ENCODE peak calls at places on chromosomes 11 and 22, in eight cellular contexts. One of them, this sample, is unnamed. For H3K9me3 and H3K27me3, the result is how much of the 10 kb centered on the place peaks cover.

GRCh38 chr11:37946155-37946766 is 1348.2 kb upstream of the RAG2 start:
- DNase-seq in MM.1S: peak
- DNase-seq in tibial artery: no peak
- DNase-seq in lung: no peak
- DNase-seq in PC-9: peak
- DNase-seq in upper lobe of right lung: no peak
- DNase-seq in lower lobe of right lung: no peak
- DNase-seq in colonic mucosa: peak
- DNase-seq in this sample: peak

GRCh38 chr11:90364527-90364926 is 141.7 kb upstream of the CHORDC1 start:
- DNase-seq in colonic mucosa: no peak
- DNase-seq in lower lobe of right lung: no peak
- DNase-seq in PC-9: no peak
- DNase-seq in upper lobe of right lung: no peak
- DNase-seq in MM.1S: no peak
- DNase-seq in lung: no peak
- DNase-seq in tibial artery: no peak
- DNase-seq in this sample: no peak

GRCh38 chr11:68113986-68114385 is 7.2 kb downstream of the CHKA start:
- DNase-seq in lower lobe of right lung: no peak
- DNase-seq in tibial artery: no peak
- DNase-seq in upper lobe of right lung: no peak
- DNase-seq in lung: no peak
- DNase-seq in PC-9: no peak
- DNase-seq in MM.1S: no peak
- DNase-seq in colonic mucosa: no peak
- DNase-seq in this sample: peak

GRCh38 chr11:112509300-112509699 is 248.6 kb upstream of the PLET1 start:
- DNase-seq in tibial artery: no peak
- DNase-seq in lung: no peak
- DNase-seq in upper lobe of right lung: no peak
- DNase-seq in colonic mucosa: no peak
- DNase-seq in lower lobe of right lung: no peak
- DNase-seq in MM.1S: no peak
- DNase-seq in PC-9: no peak
- DNase-seq in this sample: no peak

GRCh38 chr11:44651535-44652130 is 75.1 kb upstream of the TSPAN18 start:
- DNase-seq in colonic mucosa: no peak
- DNase-seq in lung: no peak
- DNase-seq in PC-9: no peak
- DNase-seq in upper lobe of right lung: no peak
- DNase-seq in MM.1S: no peak
- DNase-seq in lower lobe of right lung: no peak
- DNase-seq in tibial artery: no peak
- DNase-seq in this sample: no peak

GRCh38 chr11:69655479-69656394 is 14.8 kb downstream of the CCND1 start:
- DNase-seq in tibial artery: no peak
- DNase-seq in lung: no peak
- DNase-seq in lower lobe of right lung: peak
- DNase-seq in colonic mucosa: no peak
- DNase-seq in MM.1S: no peak
- DNase-seq in PC-9: no peak
- DNase-seq in upper lobe of right lung: peak
- DNase-seq in this sample: no peak

GRCh38 chr22:44535362-44536095 is 37.5 kb upstream of the RTL6 start:
- DNase-seq in tibial artery: no peak
- DNase-seq in lower lobe of right lung: no peak
- DNase-seq in upper lobe of right lung: peak
- DNase-seq in PC-9: no peak
- DNase-seq in MM.1S: no peak
- DNase-seq in colonic mucosa: no peak
- DNase-seq in lung: no peak
- DNase-seq in this sample: no peak

GRCh38 chr11:125517116-125517804 is 21.2 kb upstream of the FEZ1 start:
- DNase-seq in lower lobe of right lung: no peak
- DNase-seq in lung: no peak
- DNase-seq in tibial artery: no peak
- DNase-seq in PC-9: no peak
- DNase-seq in MM.1S: peak
- DNase-seq in colonic mucosa: no peak
- DNase-seq in upper lobe of right lung: no peak
- DNase-seq in this sample: peak

GRCh38 chr11:64735860-64736259 is 8.1 kb downstream of the RASGRP2 start:
- DNase-seq in lung: no peak
- DNase-seq in upper lobe of right lung: no peak
- DNase-seq in lower lobe of right lung: no peak
- DNase-seq in MM.1S: no peak
- DNase-seq in colonic mucosa: no peak
- DNase-seq in PC-9: no peak
- DNase-seq in tibial artery: no peak
- DNase-seq in this sample: no peak

GRCh38 chr11:72743321-72744221 is 8.6 kb downstream of the ARAP1 start:
- DNase-seq in lung: no peak
- DNase-seq in colonic mucosa: no peak
- DNase-seq in lower lobe of right lung: no peak
- DNase-seq in MM.1S: no peak
- DNase-seq in PC-9: no peak
- DNase-seq in upper lobe of right lung: no peak
- DNase-seq in tibial artery: no peak
- DNase-seq in this sample: no peak

GRCh38 chr11:29657709-29658108 is 359.1 kb downstream of the KCNA4 start:
- DNase-seq in PC-9: no peak
- DNase-seq in lung: no peak
- DNase-seq in MM.1S: no peak
- DNase-seq in upper lobe of right lung: no peak
- DNase-seq in colonic mucosa: no peak
- DNase-seq in lower lobe of right lung: no peak
- DNase-seq in tibial artery: no peak
- DNase-seq in this sample: no peak

GRCh38 chr11:10319691-10320090 is 14.8 kb downstream of the ADM start:
- DNase-seq in tibial artery: no peak
- DNase-seq in MM.1S: no peak
- DNase-seq in lower lobe of right lung: no peak
- DNase-seq in upper lobe of right lung: no peak
- DNase-seq in colonic mucosa: no peak
- DNase-seq in PC-9: no peak
- DNase-seq in lung: no peak
- DNase-seq in this sample: no peak

GRCh38 chr11:101362643-101363042 is 221.2 kb downstream of the TRPC6 start:
- DNase-seq in colonic mucosa: no peak
- DNase-seq in MM.1S: no peak
- DNase-seq in tibial artery: no peak
- DNase-seq in PC-9: no peak
- DNase-seq in lung: no peak
- DNase-seq in lower lobe of right lung: no peak
- DNase-seq in upper lobe of right lung: no peak
- DNase-seq in this sample: no peak
- H3K9me3 ChIP-seq in colonic mucosa: under half
- H3K9me3 ChIP-seq in MM.1S: under half
- H3K9me3 ChIP-seq in tibial artery: under half
- H3K9me3 ChIP-seq in PC-9: under half
- H3K9me3 ChIP-seq in lung: under half
- H3K9me3 ChIP-seq in lower lobe of right lung: under half
- H3K9me3 ChIP-seq in upper lobe of right lung: under half
- H3K9me3 ChIP-seq in this sample: under half

DNA sequence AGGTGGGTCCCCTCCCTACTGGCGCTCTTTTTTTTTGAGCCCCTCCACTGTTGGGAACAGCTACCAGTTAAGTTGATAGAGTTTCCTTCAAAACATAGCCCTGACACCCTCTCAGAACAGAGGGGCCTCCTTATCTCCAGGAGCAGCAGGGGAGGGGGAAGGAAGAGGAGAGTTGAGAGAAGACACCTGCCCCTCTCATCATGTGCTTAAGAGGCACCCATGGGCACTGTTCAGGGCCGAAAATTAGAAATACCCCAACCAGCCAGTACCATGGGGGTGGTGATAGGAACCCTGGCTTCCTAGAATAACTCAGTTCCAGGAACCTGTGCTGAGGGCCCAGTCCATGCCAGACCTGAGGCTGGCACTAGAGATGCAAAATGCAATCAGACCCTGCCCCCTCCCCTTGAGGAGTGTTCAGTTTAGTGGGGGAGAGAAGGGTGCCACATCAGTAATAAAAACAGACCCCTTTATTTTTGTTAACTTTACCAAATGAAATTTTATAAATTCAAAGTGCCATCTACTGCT is 9.4 kb upstream of the GDPD5 start:
- DNase-seq in colonic mucosa: no peak
- DNase-seq in lung: no peak
- DNase-seq in PC-9: no peak
- DNase-seq in lower lobe of right lung: no peak
- DNase-seq in tibial artery: no peak
- DNase-seq in MM.1S: no peak
- DNase-seq in upper lobe of right lung: no peak
- DNase-seq in this sample: no peak
- H3K27me3 ChIP-seq in colonic mucosa: under half
- H3K27me3 ChIP-seq in lung: under half
- H3K27me3 ChIP-seq in PC-9: under half
- H3K27me3 ChIP-seq in lower lobe of right lung: under half
- H3K27me3 ChIP-seq in tibial artery: under half
- H3K27me3 ChIP-seq in MM.1S: under half
- H3K27me3 ChIP-seq in upper lobe of right lung: under half
- H3K27me3 ChIP-seq in this sample: under half

GRCh38 chr22:23786752-23787599 is at the start of gene SMARCB1:
- DNase-seq in tibial artery: peak
- DNase-seq in MM.1S: peak
- DNase-seq in colonic mucosa: peak
- DNase-seq in lung: peak
- DNase-seq in lower lobe of right lung: peak
- DNase-seq in PC-9: peak
- DNase-seq in upper lobe of right lung: peak
- DNase-seq in this sample: peak
- TF ChIP-seq CTCF in tibial artery: peak
- TF ChIP-seq CTCF in MM.1S: no peak
- TF ChIP-seq CTCF in colonic mucosa: no peak
- TF ChIP-seq CTCF in lung: no peak
- TF ChIP-seq CTCF in lower lobe of right lung: no peak
- TF ChIP-seq CTCF in PC-9: no peak
- TF ChIP-seq CTCF in upper lobe of right lung: no peak
- TF ChIP-seq CTCF in this sample: no peak

DNA sequence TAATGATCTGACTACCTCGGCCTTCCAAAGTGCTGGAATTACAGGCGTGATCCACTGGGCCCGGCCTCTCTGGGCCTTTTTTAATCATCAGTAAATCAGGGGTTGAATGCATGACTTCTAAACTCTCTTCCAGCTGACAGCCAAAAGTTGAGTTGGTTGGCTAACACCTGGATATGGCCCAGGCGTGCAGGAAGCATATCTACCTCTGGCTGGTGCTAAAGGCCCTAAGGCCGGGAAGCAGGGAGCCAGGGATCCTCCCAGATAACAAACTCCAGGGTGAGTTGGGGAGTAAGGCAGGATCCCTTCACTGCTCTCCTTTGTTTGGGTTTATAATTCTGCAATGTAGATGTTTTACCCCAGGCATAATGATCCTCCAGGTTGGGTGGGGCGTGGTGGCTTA is 13.7 kb upstream of the PTPRJ start:
- DNase-seq in tibial artery: no peak
- DNase-seq in lower lobe of right lung: peak
- DNase-seq in upper lobe of right lung: no peak
- DNase-seq in MM.1S: no peak
- DNase-seq in lung: no peak
- DNase-seq in PC-9: no peak
- DNase-seq in colonic mucosa: no peak
- DNase-seq in this sample: no peak
- H3K9me3 ChIP-seq in tibial artery: under half
- H3K9me3 ChIP-seq in lower lobe of right lung: under half
- H3K9me3 ChIP-seq in upper lobe of right lung: under half
- H3K9me3 ChIP-seq in MM.1S: under half
- H3K9me3 ChIP-seq in lung: under half
- H3K9me3 ChIP-seq in PC-9: under half
- H3K9me3 ChIP-seq in colonic mucosa: under half
- H3K9me3 ChIP-seq in this sample: under half

DNA sequence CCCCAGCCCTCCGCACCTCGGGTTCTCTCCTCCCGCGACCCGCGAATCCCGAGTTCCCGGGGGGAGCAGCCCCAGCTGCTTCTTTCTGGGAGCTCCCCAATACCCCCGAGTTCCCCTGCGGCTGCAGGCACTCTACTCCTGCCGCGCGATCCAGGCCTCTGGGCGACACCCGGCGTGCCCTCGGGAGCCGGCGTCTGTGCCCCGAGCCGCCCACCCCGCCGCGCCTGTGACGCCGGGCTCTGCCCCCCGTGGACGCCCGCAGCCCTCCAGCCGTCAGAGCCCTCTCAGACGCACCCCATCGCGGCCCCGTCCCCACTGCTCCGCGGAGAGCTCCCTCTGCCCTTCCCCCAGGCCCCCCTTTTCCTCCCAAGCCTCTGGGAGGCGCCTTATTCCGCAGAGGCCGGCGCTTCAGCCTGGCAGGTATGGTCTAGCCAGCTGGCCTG is 422 bp downstream of the GLB1L2 start:
- DNase-seq in colonic mucosa: peak
- DNase-seq in lower lobe of right lung: no peak
- DNase-seq in upper lobe of right lung: no peak
- DNase-seq in lung: no peak
- DNase-seq in tibial artery: no peak
- DNase-seq in MM.1S: no peak
- DNase-seq in PC-9: peak
- DNase-seq in this sample: no peak
- H3K27me3 ChIP-seq in colonic mucosa: under half
- H3K27me3 ChIP-seq in lower lobe of right lung: under half
- H3K27me3 ChIP-seq in upper lobe of right lung: under half
- H3K27me3 ChIP-seq in lung: under half
- H3K27me3 ChIP-seq in tibial artery: under half
- H3K27me3 ChIP-seq in MM.1S: under half
- H3K27me3 ChIP-seq in PC-9: under half
- H3K27me3 ChIP-seq in this sample: under half

GRCh38 chr11:86275493-86276370 is 26.3 kb upstream of the HIKESHI start:
- DNase-seq in upper lobe of right lung: no peak
- DNase-seq in MM.1S: no peak
- DNase-seq in PC-9: no peak
- DNase-seq in tibial artery: no peak
- DNase-seq in lung: no peak
- DNase-seq in lower lobe of right lung: no peak
- DNase-seq in colonic mucosa: no peak
- DNase-seq in this sample: no peak
- TF ChIP-seq CTCF in upper lobe of right lung: no peak
- TF ChIP-seq CTCF in MM.1S: no peak
- TF ChIP-seq CTCF in PC-9: no peak
- TF ChIP-seq CTCF in tibial artery: no peak
- TF ChIP-seq CTCF in lung: no peak
- TF ChIP-seq CTCF in lower lobe of right lung: no peak
- TF ChIP-seq CTCF in colonic mucosa: no peak
- TF ChIP-seq CTCF in this sample: no peak

GRCh38 chr11:73779084-73779902 is 8.4 kb upstream of the MRPL48 start:
- DNase-seq in PC-9: peak
- DNase-seq in colonic mucosa: peak
- DNase-seq in tibial artery: peak
- DNase-seq in lower lobe of right lung: peak
- DNase-seq in upper lobe of right lung: peak
- DNase-seq in lung: peak
- DNase-seq in MM.1S: peak
- DNase-seq in this sample: peak
- H3K9me3 ChIP-seq in PC-9: under half
- H3K9me3 ChIP-seq in colonic mucosa: under half
- H3K9me3 ChIP-seq in tibial artery: under half
- H3K9me3 ChIP-seq in lower lobe of right lung: under half
- H3K9me3 ChIP-seq in upper lobe of right lung: under half
- H3K9me3 ChIP-seq in lung: under half
- H3K9me3 ChIP-seq in MM.1S: under half
- H3K9me3 ChIP-seq in this sample: under half

This sample was measured in AG04450.